ENCODE peak calls at places on chromosomes 12 and 14, in five cellular contexts. B is fibroblast of pulmonary artery, U is PC-3, S is HepG2, H is fibroblast of lung. F is an unnamed sample.

GRCh38 chr14:37384870-37385596 is 187.3 kb downstream of the MIPOL1 start:
- DNase-seq in U (no peak), S (peak; percentile 82), B (no peak), H (no peak), F (no peak)

GRCh38 chr12:104985206-104985605 is 910 bp upstream of the NOPCHAP1 start:
- DNase-seq in S (peak; percentile 44), U (no peak), H (no peak), B (no peak), F (no peak)

GRCh38 chr12:105271364-105271763 is 35.4 kb upstream of the APPL2 start:
- DNase-seq in U (no peak), H (no peak), S (no peak), B (no peak), F (no peak)

GRCh38 chr14:30638926-30639325 is 16.8 kb downstream of the SCFD1 start:
- DNase-seq in S (no peak), H (no peak), B (peak; percentile 34), U (no peak), F (no peak)

GRCh38 chr14:59275668-59276067 is 87.2 kb downstream of the DAAM1 start:
- DNase-seq in U (peak; percentile 100), B (peak; percentile 90), H (peak; percentile 88), S (peak; percentile 66), F (peak; percentile 84)

GRCh38 chr12:2064078-2064507 is 11.3 kb downstream of the CACNA1C start:
- DNase-seq in B (peak; percentile 35), S (no peak), H (no peak), U (no peak), F (no peak)

GRCh38 chr12:13211191-13211858 is 14.8 kb downstream of the EMP1 start:
- DNase-seq in B (peak; percentile 36), U (peak; percentile 59), S (no peak), H (no peak), F (no peak)

GRCh38 chr12:113246478-113247122 is 25.3 kb downstream of the TPCN1 start:
- DNase-seq in H (no peak), S (peak; percentile 47), U (peak; percentile 59), B (no peak), F (no peak)

GRCh38 chr14:39184628-39185255 is 9.7 kb downstream of the PNN start:
- DNase-seq in S (no peak), U (no peak), B (no peak), H (no peak), F (no peak)

GRCh38 chr12:42728287-42728686 is 138.7 kb upstream of the PRICKLE1 start:
- DNase-seq in S (no peak), H (no peak), B (no peak), U (no peak), F (no peak)

GRCh38 chr12:42729532-42729895 is 140.0 kb upstream of the PRICKLE1 start:
- DNase-seq in S (no peak), H (no peak), U (peak; percentile 77), B (no peak), F (no peak)

GRCh38 chr12:42730286-42730685 is 140.7 kb upstream of the PRICKLE1 start:
- DNase-seq in S (no peak), U (peak; percentile 36), H (no peak), B (peak; percentile 42), F (no peak)

GRCh38 chr12:42728770-42729531 is 139.4 kb upstream of the PRICKLE1 start:
- DNase-seq in S (no peak), U (peak; percentile 87), H (no peak), B (no peak), F (no peak)

DNA sequence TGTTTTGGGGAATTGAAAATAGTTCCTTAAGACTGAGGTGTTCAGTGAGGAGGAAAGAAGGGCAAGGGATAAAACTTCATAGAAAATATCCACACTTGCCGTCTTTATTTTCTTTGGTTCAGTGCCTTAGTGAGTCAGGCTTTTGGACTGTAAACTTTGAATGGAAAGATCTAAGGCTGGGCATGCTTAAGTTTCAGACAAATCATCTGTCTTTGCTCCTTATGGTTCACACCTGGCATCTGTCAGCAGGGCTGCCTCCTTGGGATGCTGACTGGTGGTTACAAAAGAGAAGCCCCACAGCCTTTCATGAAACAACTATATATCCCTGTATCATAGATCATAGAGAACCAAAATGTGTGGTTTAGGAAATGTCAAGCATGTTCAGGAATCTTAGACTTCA is 136.3 kb upstream of the PRICKLE1 start:
- DNase-seq in H (peak; percentile 93), U (peak; percentile 80), B (peak; percentile 73), S (no peak), F (peak; percentile 71)
- H3K4me3 ChIP-seq in H (no peak overlapping the region), U (no peak overlapping the region), B (no peak overlapping the region), S (no peak overlapping the region), F (no peak overlapping the region)

DNA sequence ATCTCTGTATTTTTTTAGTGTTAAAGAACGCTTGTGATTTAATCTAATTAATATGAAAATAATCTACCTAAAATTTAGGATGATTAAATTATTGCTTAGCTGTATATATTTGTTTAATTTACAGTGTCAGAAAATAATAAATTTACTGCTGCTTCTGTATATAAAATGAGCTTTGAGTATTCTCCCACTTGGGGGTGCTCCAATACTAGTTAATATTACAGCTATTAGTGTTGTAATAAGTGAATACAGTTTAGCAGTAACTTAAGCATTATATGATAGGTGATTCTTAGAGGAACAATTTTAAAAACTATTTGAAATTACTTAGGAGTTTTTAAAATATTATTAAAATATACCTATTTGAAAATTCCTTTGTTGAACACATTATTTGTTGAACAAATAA is 62.2 kb downstream of the PAPOLA start:
- DNase-seq in U (no peak), S (no peak), H (peak; percentile 21), B (peak; percentile 21), F (no peak)
- TF ChIP-seq CTCF in U (no peak), S (no peak), H (no peak), B (peak; percentile 4), F (no peak)

DNA sequence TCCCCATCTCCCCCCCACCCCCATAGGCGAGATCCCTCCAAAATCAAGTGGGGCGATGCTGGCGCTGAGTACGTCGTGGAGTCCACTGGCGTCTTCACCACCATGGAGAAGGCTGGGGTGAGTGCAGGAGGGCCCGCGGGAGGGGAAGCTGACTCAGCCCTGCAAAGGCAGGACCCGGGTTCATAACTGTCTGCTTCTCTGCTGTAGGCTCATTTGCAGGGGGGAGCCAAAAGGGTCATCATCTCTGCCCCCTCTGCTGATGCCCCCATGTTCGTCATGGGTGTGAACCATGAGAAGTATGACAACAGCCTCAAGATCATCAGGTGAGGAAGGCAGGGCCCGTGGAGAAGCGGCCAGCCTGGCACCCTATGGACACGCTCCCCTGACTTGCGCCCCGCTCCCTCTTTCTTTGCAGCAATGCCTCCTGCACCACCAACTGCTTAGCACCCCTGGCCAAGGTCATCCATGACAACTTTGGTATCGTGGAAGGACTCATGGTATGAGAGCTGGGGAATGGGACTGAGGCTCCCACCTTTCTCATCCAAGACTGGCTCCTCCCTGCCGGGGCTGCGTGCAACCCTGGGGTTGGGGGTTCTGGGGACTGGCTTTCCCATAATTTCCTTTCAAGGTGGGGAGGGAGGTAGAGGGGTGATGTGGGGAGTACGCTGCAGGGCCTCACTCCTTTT is 2.7 kb downstream of the GAPDH start:
- DNase-seq in U (no peak), H (no peak), B (no peak), S (peak; percentile 3), F (peak; percentile 39)
- H3K4me3 ChIP-seq in U (peak overlapping the region; percentile 97), H (peak overlapping the region; percentile 93), B (peak overlapping the region; percentile 98), S (peak overlapping the region; percentile 97), F (peak overlapping the region; percentile 92)

GRCh38 chr14:69519701-69520100 is 35.2 kb downstream of the PLEKHD1 start:
- DNase-seq in U (no peak), H (no peak), B (no peak), S (no peak), F (no peak)

GRCh38 chr14:69522026-69522425 is 37.5 kb downstream of the PLEKHD1 start:
- DNase-seq in H (no peak), S (no peak), B (no peak), U (no peak), F (no peak)

GRCh38 chr14:69518341-69519101 is 34.0 kb downstream of the PLEKHD1 start:
- DNase-seq in B (no peak), U (no peak), H (no peak), S (no peak), F (no peak)

GRCh38 chr14:69519253-69519661 is 34.7 kb downstream of the PLEKHD1 start:
- DNase-seq in U (peak; percentile 17), S (no peak), B (no peak), H (no peak), F (no peak)
- TF ChIP-seq CTCF in U (no peak), S (no peak), B (no peak), H (no peak), F (no peak)

GRCh38 chr14:105987563-105987962 is 461.2 kb downstream of the TMEM121 start:
- DNase-seq in S (no peak), B (no peak), U (no peak), H (no peak), F (no peak)

GRCh38 chr14:105982664-105983063 is 456.3 kb downstream of the TMEM121 start:
- DNase-seq in S (no peak), B (no peak), H (no peak), U (no peak), F (no peak)

GRCh38 chr14:105989746-105990302 is 463.4 kb downstream of the TMEM121 start:
- DNase-seq in U (no peak), B (no peak), S (no peak), H (no peak), F (no peak)

DNA sequence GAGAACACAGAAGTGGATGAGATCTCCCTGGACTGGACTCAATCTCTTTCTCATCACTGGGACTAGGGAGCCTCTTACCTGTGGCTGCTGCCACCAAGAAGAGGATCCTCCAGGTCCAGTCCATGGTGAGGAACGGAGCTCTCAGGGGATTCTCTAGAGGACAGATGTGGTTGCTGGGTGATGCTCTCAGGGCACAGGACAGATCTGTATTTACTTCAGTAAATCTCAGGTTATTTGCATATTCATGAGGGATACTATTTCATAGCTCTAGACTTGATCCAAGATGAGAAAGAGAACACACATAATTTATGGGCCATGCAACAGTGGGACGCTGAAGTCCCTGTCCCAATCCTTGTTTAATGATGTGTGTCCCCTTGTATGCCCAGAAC is 460.5 kb downstream of the TMEM121 start:
- DNase-seq in H (no peak), U (no peak), S (no peak), B (no peak), F (no peak)
- H3K4me3 ChIP-seq in H (no peak overlapping the region), U (no peak overlapping the region), S (no peak overlapping the region), B (no peak overlapping the region), F (no peak overlapping the region)

F was measured in foreskin fibroblast.